ENCODE peak calls at places on chromosomes 2 and 18, in four cellular contexts. E is lower leg skin, U is foreskin fibroblast, I is OCI-LY7. M is an unnamed sample.

GRCh38 chr2:109195193-109196045 is 66.4 kb downstream of the SH3RF3 start:
- DNase-seq in E (peak), U (no peak), I (no peak), M (no peak)

GRCh38 chr2:74316616-74317295 is 26.5 kb downstream of the SLC4A5 start:
- DNase-seq in E (no peak), U (no peak), I (no peak), M (no peak)

GRCh38 chr2:204625135-204625534 is 79.9 kb downstream of the PARD3B start:
- DNase-seq in E (no peak), U (no peak), I (no peak), M (no peak)

GRCh38 chr2:72142743-72143440 is 4.8 kb downstream of the CYP26B1 start:
- DNase-seq in E (peak), U (peak), I (no peak), M (peak)

GRCh38 chr2:28958689-28959088 is 22.4 kb upstream of the TOGARAM2 start:
- DNase-seq in E (peak), U (peak), I (peak), M (peak)

GRCh38 chr2:215826838-215827441 is 186.4 kb downstream of the MREG start:
- DNase-seq in E (no peak), U (no peak), I (no peak), M (no peak)

GRCh38 chr2:28730641-28731146 is 20.9 kb upstream of the PPP1CB start:
- DNase-seq in E (no peak), U (no peak), I (no peak), M (no peak)

GRCh38 chr2:239380831-239381708 is 19.8 kb downstream of the HDAC4 start:
- DNase-seq in E (peak), U (no peak), I (peak), M (no peak)

GRCh38 chr18:46536215-46536874 is 120.7 kb downstream of the LOXHD1 start:
- DNase-seq in E (no peak), U (no peak), I (no peak), M (no peak)

GRCh38 chr2:237865623-237866041 is 6.2 kb downstream of the RAMP1 start:
- DNase-seq in E (no peak), U (no peak), I (no peak), M (no peak)

GRCh38 chr2:49044680-49045079 is 109.6 kb downstream of the FSHR start:
- DNase-seq in E (no peak), U (no peak), I (no peak), M (no peak)

GRCh38 chr18:68588169-68588568 is 126.7 kb downstream of the TMX3 start:
- DNase-seq in E (no peak), U (no peak), I (no peak), M (no peak)

GRCh38 chr2:240348522-240348921 is 86.9 kb upstream of the GPC1 start:
- DNase-seq in E (no peak), U (no peak), I (no peak), M (no peak)

GRCh38 chr2:224042191-224042696 is 3.2 kb upstream of the SERPINE2 start:
- DNase-seq in E (no peak), U (no peak), I (no peak), M (no peak)

GRCh38 chr2:206045251-206045650 is 40.7 kb downstream of the INO80D start:
- DNase-seq in E (no peak), U (no peak), I (no peak), M (no peak)

GRCh38 chr2:159029936-159030335 is 61.5 kb downstream of the TANC1 start:
- DNase-seq in E (no peak), U (no peak), I (no peak), M (no peak)

GRCh38 chr2:110807520-110807919 is 75.1 kb downstream of the ACOXL start:
- DNase-seq in E (no peak), U (peak), I (no peak), M (no peak)

GRCh38 chr2:171225302-171225980 is 64.7 kb upstream of the TLK1 start:
- DNase-seq in E (no peak), U (peak), I (no peak), M (no peak)

GRCh38 chr18:6374340-6374739 is 40.4 kb downstream of the L3MBTL4 start:
- DNase-seq in E (no peak), U (no peak), I (no peak), M (no peak)

GRCh38 chr18:51266736-51267135 is 69.3 kb upstream of the MEX3C start:
- DNase-seq in E (no peak), U (no peak), I (no peak), M (no peak)

GRCh38 chr2:72367530-72368225 is 220.0 kb upstream of the CYP26B1 start:
- DNase-seq in E (peak), U (peak), I (no peak), M (no peak)

GRCh38 chr18:63869374-63869773 is 18.1 kb upstream of the SERPINB2 start:
- DNase-seq in E (no peak), U (peak), I (no peak), M (no peak)

GRCh38 chr2:224126001-224126400 is 86.9 kb upstream of the SERPINE2 start:
- DNase-seq in E (no peak), U (no peak), I (no peak), M (no peak)

GRCh38 chr18:22347624-22348511 is 69.8 kb downstream of the CTAGE1 start:
- DNase-seq in E (no peak), U (no peak), I (no peak), M (no peak)

GRCh38 chr18:79512461-79513380 is 117.0 kb downstream of the NFATC1 start:
- DNase-seq in E (peak), U (no peak), I (no peak), M (peak)

GRCh38 chr18:31774960-31775359 is 14.3 kb upstream of the SLC25A52 start:
- DNase-seq in E (no peak), U (no peak), I (no peak), M (no peak)

GRCh38 chr2:58845011-58845410 is 603.9 kb upstream of the FANCL start:
- DNase-seq in E (no peak), U (no peak), I (no peak), M (no peak)

GRCh38 chr2:144567745-144568144 is 47.8 kb upstream of the ZEB2 start:
- DNase-seq in E (no peak), U (no peak), I (no peak), M (no peak)

GRCh38 chr2:223003191-223003590 is 48.8 kb upstream of the KCNE4 start:
- DNase-seq in E (no peak), U (no peak), I (no peak), M (no peak)

GRCh38 chr2:184031402-184032147 is 566.8 kb upstream of the ZNF804A start:
- DNase-seq in E (no peak), U (no peak), I (no peak), M (no peak)

GRCh38 chr2:234981197-234982095 is 29.6 kb downstream of the SH3BP4 start:
- DNase-seq in E (peak), U (peak), I (no peak), M (peak)

GRCh38 chr18:74040459-74041332 is 106.9 kb downstream of the FBXO15 start:
- DNase-seq in E (no peak), U (no peak), I (peak), M (no peak)
- TF ChIP-seq CTCF in E (no peak), U (peak), I (peak), M (peak)

GRCh38 chr2:112794841-112795240 is 10.5 kb upstream of the IL1A start:
- DNase-seq in E (no peak), U (no peak), I (no peak), M (no peak)

GRCh38 chr2:112794131-112794733 is 9.9 kb upstream of the IL1A start:
- DNase-seq in E (no peak), U (peak), I (peak), M (peak)

GRCh38 chr2:112799291-112799975 is 15.1 kb upstream of the IL1A start:
- DNase-seq in E (no peak), U (no peak), I (no peak), M (no peak)

GRCh38 chr2:112793449-112793978 is 9.2 kb upstream of the IL1A start:
- DNase-seq in E (no peak), U (no peak), I (no peak), M (no peak)

GRCh38 chr2:112795720-112796119 is 11.4 kb upstream of the IL1A start:
- DNase-seq in E (no peak), U (no peak), I (peak), M (no peak)
- TF ChIP-seq CTCF in E (no peak), U (no peak), I (no peak), M (no peak)

GRCh38 chr2:232929303-232930123 is 59.4 kb downstream of the SNORC start:
- DNase-seq in E (no peak), U (no peak), I (no peak), M (no peak)
- TF ChIP-seq CTCF in E (no peak), U (no peak), I (no peak), M (no peak)

GRCh38 chr2:185607943-185608342 is 130.7 kb upstream of the FSIP2 start:
- DNase-seq in E (no peak), U (no peak), I (no peak), M (no peak)

GRCh38 chr2:185610301-185610700 is 128.3 kb upstream of the FSIP2 start:
- DNase-seq in E (no peak), U (no peak), I (no peak), M (no peak)

GRCh38 chr2:185608799-185609198 is 129.8 kb upstream of the FSIP2 start:
- DNase-seq in E (no peak), U (no peak), I (peak), M (no peak)
- TF ChIP-seq CTCF in E (no peak), U (no peak), I (peak), M (no peak)